ENCODE peak calls at places on chromosomes 6 and 20, in five cellular contexts. One of them, this sample, is unnamed.
A peak's percentile ranks its signal among the peaks of the same experiment; 100 is the strongest.

GRCh38 chr6:118383924-118384323 is 164.2 kb upstream of the PLN start:
- DNase-seq in AG08396: no peak
- DNase-seq in astrocyte of the spinal cord: no peak
- DNase-seq in T-cell: no peak
- DNase-seq in lower leg skin: no peak
- DNase-seq in this sample: no peak

GRCh38 chr20:13995841-13996240 is 525 bp downstream of the MACROD2 start:
- DNase-seq in AG08396: peak; percentile 21
- DNase-seq in astrocyte of the spinal cord: peak; percentile 3
- DNase-seq in T-cell: no peak
- DNase-seq in lower leg skin: no peak
- DNase-seq in this sample: no peak

GRCh38 chr20:61819484-61819846 is 246.2 kb downstream of the TAF4 start:
- DNase-seq in AG08396: no peak
- DNase-seq in astrocyte of the spinal cord: no peak
- DNase-seq in T-cell: no peak
- DNase-seq in lower leg skin: no peak
- DNase-seq in this sample: no peak

GRCh38 chr6:37473364-37474095 is 26.2 kb downstream of the CCDC167 start:
- DNase-seq in AG08396: no peak
- DNase-seq in astrocyte of the spinal cord: peak; percentile 54
- DNase-seq in T-cell: no peak
- DNase-seq in lower leg skin: peak; percentile 91
- DNase-seq in this sample: no peak

GRCh38 chr20:51341581-51341980 is 200.9 kb downstream of the NFATC2 start:
- DNase-seq in AG08396: no peak
- DNase-seq in astrocyte of the spinal cord: no peak
- DNase-seq in T-cell: no peak
- DNase-seq in lower leg skin: no peak
- DNase-seq in this sample: no peak

GRCh38 chr6:82987416-82987815 is 78.2 kb downstream of the UBE3D start:
- DNase-seq in AG08396: no peak
- DNase-seq in astrocyte of the spinal cord: no peak
- DNase-seq in T-cell: no peak
- DNase-seq in lower leg skin: no peak
- DNase-seq in this sample: no peak

GRCh38 chr6:12369781-12370262 is 79.7 kb downstream of the EDN1 start:
- DNase-seq in AG08396: no peak
- DNase-seq in astrocyte of the spinal cord: no peak
- DNase-seq in T-cell: no peak
- DNase-seq in lower leg skin: no peak
- DNase-seq in this sample: no peak

GRCh38 chr6:56946368-56946767 is 8.5 kb upstream of the BEND6 start:
- DNase-seq in AG08396: no peak
- DNase-seq in astrocyte of the spinal cord: no peak
- DNase-seq in T-cell: no peak
- DNase-seq in lower leg skin: no peak
- DNase-seq in this sample: no peak

GRCh38 chr20:17169575-17170136 is 57.2 kb upstream of the PCSK2 start:
- DNase-seq in AG08396: no peak
- DNase-seq in astrocyte of the spinal cord: no peak
- DNase-seq in T-cell: no peak
- DNase-seq in lower leg skin: no peak
- DNase-seq in this sample: no peak

GRCh38 chr6:28657756-28658465 is 132.2 kb downstream of the GPX5 start:
- DNase-seq in AG08396: peak; percentile 80
- DNase-seq in astrocyte of the spinal cord: peak; percentile 70
- DNase-seq in T-cell: no peak
- DNase-seq in lower leg skin: peak; percentile 77
- DNase-seq in this sample: no peak

This sample was measured in CD8-positive, alpha-beta T cell.